ENCODE peak calls at places on chromosomes 2 and 18, in nine cellular contexts. K, E, D, H, Z, L, W, I and S are unnamed samples.

GRCh38 chr2:8886876-8887275 is 49.5 kb upstream of the KIDINS220 start:
- DNase-seq in I (no peak), D (no peak), K (no peak), H (no peak), L (no peak), E (no peak), W (no peak), Z (no peak), S (no peak)

GRCh38 chr2:48738806-48739205 is 16.7 kb downstream of the LHCGR start:
- DNase-seq in E (no peak), L (no peak), Z (no peak), I (no peak), K (no peak), D (no peak), W (no peak), H (no peak), S (no peak)

GRCh38 chr2:45888167-45888566 is 236.7 kb downstream of the PRKCE start:
- DNase-seq in H (no peak), E (peak), D (no peak), K (no peak), I (no peak), L (no peak), W (no peak), Z (peak), S (no peak)

GRCh38 chr18:23099621-23100020 is 35.7 kb upstream of the CABLES1 start:
- DNase-seq in Z (peak), L (no peak), K (no peak), H (peak), E (no peak), D (no peak), W (no peak), I (no peak), S (no peak)

GRCh38 chr18:77088977-77089795 is 43.4 kb downstream of the MBP start:
- DNase-seq in H (peak), W (no peak), K (no peak), E (no peak), Z (no peak), D (no peak), I (no peak), L (no peak), S (peak)

GRCh38 chr2:238270606-238271005 is 17.8 kb downstream of the PER2 start:
- DNase-seq in Z (no peak), W (no peak), L (no peak), D (no peak), I (no peak), E (no peak), H (no peak), K (no peak), S (no peak)

GRCh38 chr2:190180313-190181065 is 118.0 kb upstream of the MSTN start:
- DNase-seq in W (peak), L (peak), E (no peak), H (peak), D (peak), I (peak), K (no peak), Z (peak), S (peak)

GRCh38 chr2:234955971-234956509 is 4.2 kb downstream of the SH3BP4 start:
- DNase-seq in E (no peak), Z (no peak), L (no peak), W (no peak), D (no peak), H (no peak), I (no peak), K (no peak), S (no peak)

GRCh38 chr2:69645026-69645425 is 1.5 kb upstream of the AAK1 start:
- DNase-seq in I (no peak), H (no peak), Z (peak), E (no peak), W (no peak), D (no peak), L (no peak), K (no peak), S (no peak)

GRCh38 chr2:133780099-133780996 is 212.1 kb upstream of the NCKAP5 start:
- DNase-seq in L (peak), E (peak), H (peak), D (no peak), W (peak), K (peak), Z (peak), I (no peak), S (peak)

GRCh38 chr2:176096243-176096985 is 3.2 kb upstream of the HOXD12 start:
- DNase-seq in W (no peak), L (peak), D (no peak), E (peak), H (no peak), Z (no peak), I (no peak), K (no peak), S (no peak)

GRCh38 chr2:70921839-70922590 is 13.7 kb upstream of the ATP6V1B1 start:
- DNase-seq in K (no peak), L (no peak), D (no peak), E (no peak), W (no peak), I (no peak), Z (peak), H (no peak), S (no peak)

GRCh38 chr2:61421611-61422010 is 49.3 kb downstream of the USP34 start:
- DNase-seq in Z (no peak), H (no peak), E (no peak), K (no peak), D (no peak), W (no peak), I (no peak), L (no peak), S (no peak)